ENCODE peak calls at places on chromosomes 12 and 14, in five cellular contexts. H is neural progenitor cell, B is PC-3, T is upper lobe of right lung, A is fibroblast of lung. D is an unnamed sample. For H3K4me1 and H3K9me3, the result is how much of the 10 kb centered on the place peaks cover.

GRCh38 chr14:39258782-39259545 is 25.2 kb downstream of the MIA2 start:
- DNase-seq in H (no peak), B (no peak), T (no peak), A (no peak), D (no peak)

GRCh38 chr12:94134226-94134795 is 14.1 kb upstream of the PLXNC1 start:
- DNase-seq in H (peak), B (peak), T (no peak), A (peak), D (no peak)

GRCh38 chr14:50605776-50606175 is 45.8 kb downstream of the ATL1 start:
- DNase-seq in H (no peak), B (no peak), T (no peak), A (peak), D (no peak)

GRCh38 chr12:117412465-117413190 is 51.2 kb upstream of the NOS1 start:
- DNase-seq in H (no peak), B (no peak), T (peak), A (no peak), D (no peak)

GRCh38 chr12:120013659-120014380 is 24.8 kb downstream of the BICDL1 start:
- DNase-seq in H (no peak), B (peak), T (no peak), A (no peak), D (no peak)

GRCh38 chr12:96403870-96404269 is 3.6 kb upstream of the CDK17 start:
- DNase-seq in H (no peak), B (no peak), T (no peak), A (no peak), D (no peak)

GRCh38 chr14:42523656-42524055 is 917.0 kb downstream of the LRFN5 start:
- DNase-seq in H (no peak), B (no peak), T (no peak), A (peak), D (no peak)

GRCh38 chr12:67239061-67239460 is 30.1 kb upstream of the CAND1 start:
- DNase-seq in H (no peak), B (peak), T (no peak), A (no peak), D (no peak)

GRCh38 chr12:27434673-27435565 is 11.6 kb upstream of the SMCO2 start:
- DNase-seq in H (peak), B (peak), T (no peak), A (peak), D (no peak)

GRCh38 chr12:24608637-24609285 is 340.1 kb downstream of the BCAT1 start:
- DNase-seq in H (no peak), B (no peak), T (no peak), A (no peak), D (no peak)

GRCh38 chr12:121673013-121673441 is 3.6 kb upstream of the MORN3 start:
- DNase-seq in H (no peak), B (no peak), T (no peak), A (no peak), D (no peak)

GRCh38 chr12:88142610-88142991 is 494 bp downstream of the TMTC3 start:
- DNase-seq in H (peak), B (peak), T (peak), A (no peak), D (peak)

GRCh38 chr14:57933363-57933762 is 67.5 kb upstream of the SLC35F4 start:
- DNase-seq in H (no peak), B (peak), T (no peak), A (no peak), D (no peak)

GRCh38 chr14:103846569-103847438 is 571 bp downstream of the PPP1R13B start:
- DNase-seq in H (peak), B (peak), T (peak), A (no peak), D (no peak)

GRCh38 chr12:2643736-2644135 is 151.0 kb upstream of the FKBP4 start:
- DNase-seq in H (no peak), B (no peak), T (peak), A (no peak), D (peak)

GRCh38 chr12:51922762-51923505 is 15.6 kb downstream of the ACVRL1 start:
- DNase-seq in H (no peak), B (peak), T (no peak), A (peak), D (peak)

GRCh38 chr14:105275267-105275946 is 25.4 kb downstream of the BRF1 start:
- DNase-seq in H (no peak), B (no peak), T (no peak), A (peak), D (no peak)

GRCh38 chr12:122366685-122367475 is 55.6 kb downstream of the CLIP1 start:
- DNase-seq in H (no peak), B (peak), T (no peak), A (peak), D (no peak)

GRCh38 chr12:123108682-123109066 is 42.2 kb downstream of the PITPNM2 start:
- DNase-seq in H (no peak), B (no peak), T (no peak), A (no peak), D (peak)

GRCh38 chr12:24948816-24949722 is at the start of gene BCAT1:
- DNase-seq in H (peak), B (no peak), T (peak), A (peak), D (peak)

GRCh38 chr14:68686724-68687123 is 106.1 kb downstream of the ZFP36L1 start:
- DNase-seq in H (no peak), B (no peak), T (peak), A (no peak), D (no peak)

GRCh38 chr12:97524812-97525211 is 62.2 kb downstream of the RMST start:
- DNase-seq in H (no peak), B (no peak), T (no peak), A (no peak), D (no peak)

GRCh38 chr14:91396959-91397815 is 20.4 kb downstream of the CCDC88C start:
- DNase-seq in H (no peak), B (no peak), T (no peak), A (no peak), D (no peak)

DNA sequence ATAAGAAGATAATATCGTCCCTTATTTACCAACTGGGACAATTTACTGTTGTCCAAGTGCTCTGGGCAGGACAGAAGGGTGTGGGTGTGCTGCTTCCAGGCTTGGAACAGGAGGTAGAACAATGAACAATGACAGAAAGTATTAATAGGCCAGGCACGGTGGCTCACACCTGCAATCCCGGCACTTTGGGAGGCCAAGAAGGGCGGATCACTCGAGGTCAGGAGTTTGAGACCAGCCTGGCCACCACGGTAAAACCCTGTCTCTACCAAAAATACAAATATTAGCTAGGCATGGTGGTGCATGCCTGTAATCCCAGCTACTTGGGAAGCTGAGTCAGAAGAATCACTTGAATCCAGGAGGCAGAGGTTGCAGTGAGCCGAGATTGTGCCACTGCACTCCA is 2.5 kb downstream of the IFI27 start:
- DNase-seq in H (no peak), B (no peak), T (no peak), A (no peak), D (no peak)
- H3K4me3 ChIP-seq in H (no peak), B (no peak), T (peak), A (no peak), D (no peak)

GRCh38 chr14:76940057-76940456 is 88.5 kb downstream of the IRF2BPL start:
- DNase-seq in H (no peak), B (no peak), T (no peak), A (no peak), D (no peak)
- H3K4me1 ChIP-seq in H (under half), B (under half), T (under half), A (under half), D (under half)

GRCh38 chr14:49196327-49196726 is 389.9 kb downstream of the RPS29 start:
- DNase-seq in H (no peak), B (no peak), T (no peak), A (no peak), D (no peak)

GRCh38 chr14:49194067-49194466 is 392.1 kb downstream of the RPS29 start:
- DNase-seq in H (no peak), B (no peak), T (no peak), A (no peak), D (no peak)

GRCh38 chr14:49189381-49189780 is 396.8 kb downstream of the RPS29 start:
- DNase-seq in H (no peak), B (no peak), T (no peak), A (no peak), D (no peak)

GRCh38 chr14:49187799-49188198 is 398.4 kb downstream of the RPS29 start:
- DNase-seq in H (no peak), B (no peak), T (no peak), A (no peak), D (no peak)

GRCh38 chr14:49193365-49194050 is 392.7 kb downstream of the RPS29 start:
- DNase-seq in H (no peak), B (no peak), T (no peak), A (no peak), D (no peak)
- H3K9me3 ChIP-seq in H (under half), B (under half), T (under half), A (under half), D (under half)

GRCh38 chr12:64781374-64782029 is 22.3 kb upstream of the GNS start:
- DNase-seq in H (peak), B (peak), T (peak), A (no peak), D (no peak)
- H3K4me3 ChIP-seq in H (peak), B (peak), T (peak), A (no peak), D (peak)

DNA sequence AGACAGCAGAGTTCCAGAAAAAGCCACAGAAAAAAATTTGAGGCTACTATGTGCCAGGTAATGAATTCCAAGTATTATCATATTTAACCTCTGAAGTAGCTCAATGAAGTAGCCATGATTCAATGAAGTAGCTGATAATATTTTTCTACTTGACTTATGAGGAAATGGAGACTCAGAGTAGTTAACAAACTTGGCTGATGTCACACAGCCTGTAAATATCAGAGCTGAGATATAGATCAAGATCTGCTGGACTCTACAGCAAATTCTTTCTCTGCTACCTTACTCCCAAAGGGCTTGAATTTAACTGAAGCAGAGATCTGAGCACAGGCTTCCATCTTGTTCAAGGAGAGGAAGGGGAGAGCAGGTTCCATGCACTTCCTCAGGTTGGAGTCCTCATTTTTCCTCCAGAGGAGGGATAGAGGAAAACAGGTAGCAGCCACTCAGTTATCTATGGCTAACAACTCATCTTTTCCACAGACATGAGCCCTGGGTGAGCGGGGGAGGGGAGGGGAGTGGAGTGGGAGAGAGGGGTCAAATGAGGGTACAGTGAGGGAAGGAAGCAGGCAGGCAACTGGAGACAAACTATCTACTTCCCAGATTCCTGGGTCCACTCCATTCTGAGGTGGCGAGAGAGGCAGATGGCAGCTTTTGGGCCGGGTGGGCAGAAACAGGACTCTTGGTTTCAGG is 2.4 kb upstream of the ZNF385A start:
- DNase-seq in H (no peak), B (no peak), T (no peak), A (no peak), D (peak)
- H3K4me1 ChIP-seq in H (half or more), B (under half), T (under half), A (under half), D (under half)

DNA sequence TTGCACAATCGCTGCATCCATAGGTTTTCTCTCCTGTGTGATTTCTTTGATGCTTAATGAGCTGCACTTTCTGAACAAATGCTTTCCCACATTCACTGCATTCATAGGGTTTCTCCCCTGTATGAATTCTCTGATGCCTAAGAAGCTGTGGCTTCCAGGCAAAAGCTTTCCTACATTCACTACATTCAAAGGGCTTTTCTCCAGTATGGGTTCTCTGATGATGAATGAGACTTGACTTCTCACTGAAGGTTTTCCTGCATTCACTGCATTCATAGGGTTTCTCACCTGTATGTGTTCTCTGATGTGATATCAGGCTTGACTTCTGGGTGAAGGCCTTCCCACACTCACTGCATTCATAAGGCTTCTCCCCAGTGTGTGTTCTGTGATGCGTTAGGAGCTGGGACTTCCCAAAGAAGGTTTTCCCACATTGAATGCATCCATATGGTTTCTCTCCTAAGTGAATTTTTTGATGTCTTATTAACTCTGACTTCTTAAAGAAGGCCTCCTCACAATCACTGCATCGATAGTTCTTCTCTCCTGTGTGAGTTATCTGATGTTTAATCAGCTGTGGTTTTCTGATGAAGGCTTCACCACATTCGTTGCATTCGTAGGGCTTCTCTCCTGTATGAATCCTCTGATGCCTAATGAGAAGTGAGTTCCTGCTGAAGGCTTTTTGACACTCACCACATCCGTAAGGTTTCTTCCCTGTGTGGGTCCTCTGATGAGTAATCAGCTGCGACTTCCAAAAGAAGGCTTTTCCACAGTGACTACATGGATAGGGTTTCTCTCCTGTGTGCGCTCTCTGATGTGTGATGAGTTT is 30.3 kb downstream of the ZNF605 start:
- DNase-seq in H (no peak), B (no peak), T (no peak), A (no peak), D (no peak)
- H3K9me3 ChIP-seq in H (half or more), B (half or more), T (half or more), A (under half), D (under half)

D was measured in aorta.